ENCODE peak calls at places on chromosomes 2 and 18, in eight cellular contexts. One of them, this sample, is unnamed.

GRCh38 chr2:10157293-10157692 is 34.8 kb downstream of the RRM2 start:
- DNase-seq in caudate nucleus: no peak
- DNase-seq in neural progenitor cell: no peak
- DNase-seq in mesendoderm: no peak
- DNase-seq in CD4-positive, alpha-beta T cell: no peak
- DNase-seq in right lobe of liver: no peak
- DNase-seq in cardiac muscle cell: no peak
- DNase-seq in CD8-positive, alpha-beta T cell: no peak
- DNase-seq in this sample: no peak

GRCh38 chr2:239354132-239354790 is 46.6 kb downstream of the HDAC4 start:
- DNase-seq in caudate nucleus: no peak
- DNase-seq in neural progenitor cell: no peak
- DNase-seq in mesendoderm: no peak
- DNase-seq in CD4-positive, alpha-beta T cell: no peak
- DNase-seq in right lobe of liver: no peak
- DNase-seq in cardiac muscle cell: no peak
- DNase-seq in CD8-positive, alpha-beta T cell: no peak
- DNase-seq in this sample: no peak

GRCh38 chr2:56448403-56448998 is 264.7 kb downstream of the CCDC85A start:
- DNase-seq in caudate nucleus: no peak
- DNase-seq in neural progenitor cell: no peak
- DNase-seq in mesendoderm: no peak
- DNase-seq in CD4-positive, alpha-beta T cell: no peak
- DNase-seq in right lobe of liver: no peak
- DNase-seq in cardiac muscle cell: no peak
- DNase-seq in CD8-positive, alpha-beta T cell: no peak
- DNase-seq in this sample: no peak

GRCh38 chr2:217653240-217653639 is 349.6 kb downstream of the TNS1 start:
- DNase-seq in caudate nucleus: peak; percentile 18
- DNase-seq in neural progenitor cell: no peak
- DNase-seq in mesendoderm: no peak
- DNase-seq in CD4-positive, alpha-beta T cell: no peak
- DNase-seq in right lobe of liver: no peak
- DNase-seq in cardiac muscle cell: peak; percentile 69
- DNase-seq in CD8-positive, alpha-beta T cell: no peak
- DNase-seq in this sample: peak; percentile 29

GRCh38 chr2:64622443-64623231 is 31.1 kb downstream of the SERTAD2 start:
- DNase-seq in caudate nucleus: no peak
- DNase-seq in neural progenitor cell: peak; percentile 63
- DNase-seq in mesendoderm: peak; percentile 96
- DNase-seq in CD4-positive, alpha-beta T cell: no peak
- DNase-seq in right lobe of liver: no peak
- DNase-seq in cardiac muscle cell: no peak
- DNase-seq in CD8-positive, alpha-beta T cell: no peak
- DNase-seq in this sample: peak; percentile 90

GRCh38 chr2:203683932-203684556 is 22.4 kb upstream of the CD28 start:
- DNase-seq in caudate nucleus: no peak
- DNase-seq in neural progenitor cell: no peak
- DNase-seq in mesendoderm: peak; percentile 32
- DNase-seq in CD4-positive, alpha-beta T cell: no peak
- DNase-seq in right lobe of liver: no peak
- DNase-seq in cardiac muscle cell: peak; percentile 90
- DNase-seq in CD8-positive, alpha-beta T cell: no peak
- DNase-seq in this sample: no peak

GRCh38 chr18:446941-447560 is 53.5 kb downstream of the COLEC12 start:
- DNase-seq in caudate nucleus: no peak
- DNase-seq in neural progenitor cell: no peak
- DNase-seq in mesendoderm: no peak
- DNase-seq in CD4-positive, alpha-beta T cell: no peak
- DNase-seq in right lobe of liver: no peak
- DNase-seq in cardiac muscle cell: peak; percentile 67
- DNase-seq in CD8-positive, alpha-beta T cell: no peak
- DNase-seq in this sample: no peak

GRCh38 chr2:29006986-29007301 is 25.8 kb downstream of the TOGARAM2 start:
- DNase-seq in caudate nucleus: no peak
- DNase-seq in neural progenitor cell: no peak
- DNase-seq in mesendoderm: no peak
- DNase-seq in CD4-positive, alpha-beta T cell: no peak
- DNase-seq in right lobe of liver: no peak
- DNase-seq in cardiac muscle cell: no peak
- DNase-seq in CD8-positive, alpha-beta T cell: no peak
- DNase-seq in this sample: no peak

GRCh38 chr18:68713131-68713530 is 1.8 kb downstream of the TMX3 start:
- DNase-seq in caudate nucleus: no peak
- DNase-seq in neural progenitor cell: no peak
- DNase-seq in mesendoderm: peak; percentile 49
- DNase-seq in CD4-positive, alpha-beta T cell: no peak
- DNase-seq in right lobe of liver: no peak
- DNase-seq in cardiac muscle cell: no peak
- DNase-seq in CD8-positive, alpha-beta T cell: no peak
- DNase-seq in this sample: no peak

GRCh38 chr2:70965506-70965905 is 12.9 kb upstream of the ANKRD53 start:
- DNase-seq in caudate nucleus: no peak
- DNase-seq in neural progenitor cell: no peak
- DNase-seq in mesendoderm: no peak
- DNase-seq in CD4-positive, alpha-beta T cell: no peak
- DNase-seq in right lobe of liver: peak; percentile 26
- DNase-seq in cardiac muscle cell: no peak
- DNase-seq in CD8-positive, alpha-beta T cell: no peak
- DNase-seq in this sample: no peak

GRCh38 chr2:176227874-176228273 is 39.4 kb downstream of the HOXD1 start:
- DNase-seq in caudate nucleus: no peak
- DNase-seq in neural progenitor cell: no peak
- DNase-seq in mesendoderm: no peak
- DNase-seq in CD4-positive, alpha-beta T cell: no peak
- DNase-seq in right lobe of liver: no peak
- DNase-seq in cardiac muscle cell: no peak
- DNase-seq in CD8-positive, alpha-beta T cell: no peak
- DNase-seq in this sample: no peak

GRCh38 chr2:106095478-106096392 is 98.4 kb downstream of the UXS1 start:
- DNase-seq in caudate nucleus: no peak
- DNase-seq in neural progenitor cell: no peak
- DNase-seq in mesendoderm: no peak
- DNase-seq in CD4-positive, alpha-beta T cell: peak; percentile 89
- DNase-seq in right lobe of liver: no peak
- DNase-seq in cardiac muscle cell: no peak
- DNase-seq in CD8-positive, alpha-beta T cell: peak; percentile 72
- DNase-seq in this sample: no peak

GRCh38 chr2:233966388-233966787 is 49.2 kb downstream of the TRPM8 start:
- DNase-seq in caudate nucleus: no peak
- DNase-seq in neural progenitor cell: no peak
- DNase-seq in mesendoderm: no peak
- DNase-seq in CD4-positive, alpha-beta T cell: no peak
- DNase-seq in right lobe of liver: peak; percentile 66
- DNase-seq in cardiac muscle cell: no peak
- DNase-seq in CD8-positive, alpha-beta T cell: no peak
- DNase-seq in this sample: peak; percentile 32

GRCh38 chr2:28101123-28101522 is 210.6 kb downstream of the BABAM2 start:
- DNase-seq in caudate nucleus: no peak
- DNase-seq in neural progenitor cell: no peak
- DNase-seq in mesendoderm: no peak
- DNase-seq in CD4-positive, alpha-beta T cell: no peak
- DNase-seq in right lobe of liver: no peak
- DNase-seq in cardiac muscle cell: no peak
- DNase-seq in CD8-positive, alpha-beta T cell: no peak
- DNase-seq in this sample: no peak

GRCh38 chr18:56748698-56749268 is 97.6 kb downstream of the WDR7 start:
- DNase-seq in caudate nucleus: no peak
- DNase-seq in neural progenitor cell: peak; percentile 59
- DNase-seq in mesendoderm: peak; percentile 31
- DNase-seq in CD4-positive, alpha-beta T cell: no peak
- DNase-seq in right lobe of liver: no peak
- DNase-seq in cardiac muscle cell: peak; percentile 63
- DNase-seq in CD8-positive, alpha-beta T cell: no peak
- DNase-seq in this sample: peak; percentile 51

GRCh38 chr2:75592028-75592427 is 31.3 kb upstream of the EVA1A start:
- DNase-seq in caudate nucleus: no peak
- DNase-seq in neural progenitor cell: no peak
- DNase-seq in mesendoderm: no peak
- DNase-seq in CD4-positive, alpha-beta T cell: no peak
- DNase-seq in right lobe of liver: no peak
- DNase-seq in cardiac muscle cell: peak; percentile 38
- DNase-seq in CD8-positive, alpha-beta T cell: no peak
- DNase-seq in this sample: no peak

GRCh38 chr2:74387346-74387745 is 7.2 kb upstream of the DCTN1 start:
- DNase-seq in caudate nucleus: no peak
- DNase-seq in neural progenitor cell: no peak
- DNase-seq in mesendoderm: no peak
- DNase-seq in CD4-positive, alpha-beta T cell: no peak
- DNase-seq in right lobe of liver: no peak
- DNase-seq in cardiac muscle cell: no peak
- DNase-seq in CD8-positive, alpha-beta T cell: no peak
- DNase-seq in this sample: no peak

GRCh38 chr2:231676243-231676642 is 32.1 kb upstream of the PTMA start:
- DNase-seq in caudate nucleus: no peak
- DNase-seq in neural progenitor cell: no peak
- DNase-seq in mesendoderm: no peak
- DNase-seq in CD4-positive, alpha-beta T cell: no peak
- DNase-seq in right lobe of liver: no peak
- DNase-seq in cardiac muscle cell: no peak
- DNase-seq in CD8-positive, alpha-beta T cell: no peak
- DNase-seq in this sample: no peak

GRCh38 chr2:146365041-146365440 is 1479.8 kb upstream of the ACVR2A start:
- DNase-seq in caudate nucleus: no peak
- DNase-seq in neural progenitor cell: no peak
- DNase-seq in mesendoderm: no peak
- DNase-seq in CD4-positive, alpha-beta T cell: no peak
- DNase-seq in right lobe of liver: no peak
- DNase-seq in cardiac muscle cell: no peak
- DNase-seq in CD8-positive, alpha-beta T cell: no peak
- DNase-seq in this sample: no peak

GRCh38 chr18:68791801-68792200 is 6.1 kb upstream of the CCDC102B start:
- DNase-seq in caudate nucleus: no peak
- DNase-seq in neural progenitor cell: no peak
- DNase-seq in mesendoderm: no peak
- DNase-seq in CD4-positive, alpha-beta T cell: no peak
- DNase-seq in right lobe of liver: no peak
- DNase-seq in cardiac muscle cell: peak; percentile 61
- DNase-seq in CD8-positive, alpha-beta T cell: no peak
- DNase-seq in this sample: no peak

GRCh38 chr2:84033347-84033974 is 425.6 kb downstream of the SUCLG1 start:
- DNase-seq in caudate nucleus: no peak
- DNase-seq in neural progenitor cell: no peak
- DNase-seq in mesendoderm: no peak
- DNase-seq in CD4-positive, alpha-beta T cell: no peak
- DNase-seq in right lobe of liver: no peak
- DNase-seq in cardiac muscle cell: no peak
- DNase-seq in CD8-positive, alpha-beta T cell: no peak
- DNase-seq in this sample: no peak

GRCh38 chr2:112688086-112688880 is 32.5 kb upstream of the NT5DC4 start:
- DNase-seq in caudate nucleus: no peak
- DNase-seq in neural progenitor cell: no peak
- DNase-seq in mesendoderm: no peak
- DNase-seq in CD4-positive, alpha-beta T cell: no peak
- DNase-seq in right lobe of liver: peak; percentile 31
- DNase-seq in cardiac muscle cell: no peak
- DNase-seq in CD8-positive, alpha-beta T cell: no peak
- DNase-seq in this sample: no peak

GRCh38 chr2:112692496-112692911 is 28.3 kb upstream of the NT5DC4 start:
- DNase-seq in caudate nucleus: no peak
- DNase-seq in neural progenitor cell: no peak
- DNase-seq in mesendoderm: peak; percentile 98
- DNase-seq in CD4-positive, alpha-beta T cell: peak; percentile 24
- DNase-seq in right lobe of liver: peak; percentile 50
- DNase-seq in cardiac muscle cell: peak; percentile 90
- DNase-seq in CD8-positive, alpha-beta T cell: no peak
- DNase-seq in this sample: peak; percentile 69

GRCh38 chr2:112691761-112692370 is 29.0 kb upstream of the NT5DC4 start:
- DNase-seq in caudate nucleus: no peak
- DNase-seq in neural progenitor cell: no peak
- DNase-seq in mesendoderm: no peak
- DNase-seq in CD4-positive, alpha-beta T cell: no peak
- DNase-seq in right lobe of liver: peak; percentile 23
- DNase-seq in cardiac muscle cell: no peak
- DNase-seq in CD8-positive, alpha-beta T cell: no peak
- DNase-seq in this sample: no peak

GRCh38 chr2:112692914-112693313 is 27.9 kb upstream of the NT5DC4 start:
- DNase-seq in caudate nucleus: no peak
- DNase-seq in neural progenitor cell: no peak
- DNase-seq in mesendoderm: no peak
- DNase-seq in CD4-positive, alpha-beta T cell: no peak
- DNase-seq in right lobe of liver: peak; percentile 35
- DNase-seq in cardiac muscle cell: no peak
- DNase-seq in CD8-positive, alpha-beta T cell: no peak
- DNase-seq in this sample: no peak

GRCh38 chr2:112690853-112691390 is 29.9 kb upstream of the NT5DC4 start:
- DNase-seq in caudate nucleus: peak; percentile 20
- DNase-seq in neural progenitor cell: peak; percentile 46
- DNase-seq in mesendoderm: peak; percentile 71
- DNase-seq in CD4-positive, alpha-beta T cell: peak; percentile 55
- DNase-seq in right lobe of liver: peak; percentile 80
- DNase-seq in cardiac muscle cell: peak; percentile 70
- DNase-seq in CD8-positive, alpha-beta T cell: peak; percentile 35
- DNase-seq in this sample: peak; percentile 46
- H3K27ac ChIP-seq in caudate nucleus: no peak overlapping the region
- H3K27ac ChIP-seq in neural progenitor cell: no peak overlapping the region
- H3K27ac ChIP-seq in mesendoderm: no peak overlapping the region
- H3K27ac ChIP-seq in CD4-positive, alpha-beta T cell: no peak overlapping the region
- H3K27ac ChIP-seq in right lobe of liver: no peak overlapping the region
- H3K27ac ChIP-seq in cardiac muscle cell: no peak overlapping the region
- H3K27ac ChIP-seq in CD8-positive, alpha-beta T cell: no peak overlapping the region
- H3K27ac ChIP-seq in this sample: no peak overlapping the region

GRCh38 chr18:35291166-35291565 is 1.1 kb upstream of the ZSCAN30 start:
- DNase-seq in caudate nucleus: no peak
- DNase-seq in neural progenitor cell: no peak
- DNase-seq in mesendoderm: no peak
- DNase-seq in CD4-positive, alpha-beta T cell: no peak
- DNase-seq in right lobe of liver: no peak
- DNase-seq in cardiac muscle cell: no peak
- DNase-seq in CD8-positive, alpha-beta T cell: no peak
- DNase-seq in this sample: no peak
- H3K27ac ChIP-seq in caudate nucleus: no peak overlapping the region
- H3K27ac ChIP-seq in neural progenitor cell: no peak overlapping the region
- H3K27ac ChIP-seq in mesendoderm: no peak overlapping the region
- H3K27ac ChIP-seq in CD4-positive, alpha-beta T cell: no peak overlapping the region
- H3K27ac ChIP-seq in right lobe of liver: no peak overlapping the region
- H3K27ac ChIP-seq in cardiac muscle cell: no peak overlapping the region
- H3K27ac ChIP-seq in CD8-positive, alpha-beta T cell: peak overlapping the region; percentile 69
- H3K27ac ChIP-seq in this sample: no peak overlapping the region

GRCh38 chr2:46273225-46273863 is 23.9 kb upstream of the EPAS1 start:
- DNase-seq in caudate nucleus: no peak
- DNase-seq in neural progenitor cell: no peak
- DNase-seq in mesendoderm: no peak
- DNase-seq in CD4-positive, alpha-beta T cell: no peak
- DNase-seq in right lobe of liver: no peak
- DNase-seq in cardiac muscle cell: no peak
- DNase-seq in CD8-positive, alpha-beta T cell: no peak
- DNase-seq in this sample: no peak
- H3K27ac ChIP-seq in caudate nucleus: no peak overlapping the region
- H3K27ac ChIP-seq in neural progenitor cell: no peak overlapping the region
- H3K27ac ChIP-seq in mesendoderm: no peak overlapping the region
- H3K27ac ChIP-seq in CD4-positive, alpha-beta T cell: no peak overlapping the region
- H3K27ac ChIP-seq in right lobe of liver: peak overlapping the region; percentile 21
- H3K27ac ChIP-seq in cardiac muscle cell: no peak overlapping the region
- H3K27ac ChIP-seq in CD8-positive, alpha-beta T cell: no peak overlapping the region
- H3K27ac ChIP-seq in this sample: no peak overlapping the region

DNA sequence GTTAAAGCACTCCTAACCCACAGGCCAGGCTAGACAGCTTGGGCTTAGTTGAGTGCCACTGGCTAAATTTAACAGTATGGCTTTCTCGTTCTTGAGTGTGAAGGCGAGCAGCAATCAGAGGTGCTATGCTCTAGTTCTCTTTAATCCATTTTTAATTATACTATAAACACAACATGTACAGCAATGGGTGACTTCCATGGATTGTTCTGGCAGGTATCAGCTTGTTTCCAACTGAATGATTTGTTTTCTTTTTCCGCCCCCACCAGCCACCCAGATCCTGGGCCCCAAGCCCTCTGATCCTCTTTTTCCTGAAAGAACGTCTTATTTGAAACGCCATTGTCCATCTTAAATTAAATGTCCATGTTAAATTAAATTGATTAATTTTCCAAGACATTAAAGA is 244.8 kb downstream of the IKZF2 start:
- DNase-seq in caudate nucleus: no peak
- DNase-seq in neural progenitor cell: no peak
- DNase-seq in mesendoderm: no peak
- DNase-seq in CD4-positive, alpha-beta T cell: no peak
- DNase-seq in right lobe of liver: no peak
- DNase-seq in cardiac muscle cell: no peak
- DNase-seq in CD8-positive, alpha-beta T cell: no peak
- DNase-seq in this sample: no peak
- H3K27ac ChIP-seq in caudate nucleus: no peak overlapping the region
- H3K27ac ChIP-seq in neural progenitor cell: peak overlapping the region; percentile 50
- H3K27ac ChIP-seq in mesendoderm: no peak overlapping the region
- H3K27ac ChIP-seq in CD4-positive, alpha-beta T cell: no peak overlapping the region
- H3K27ac ChIP-seq in right lobe of liver: no peak overlapping the region
- H3K27ac ChIP-seq in cardiac muscle cell: no peak overlapping the region
- H3K27ac ChIP-seq in CD8-positive, alpha-beta T cell: no peak overlapping the region
- H3K27ac ChIP-seq in this sample: no peak overlapping the region